ENCODE peak calls at places on chromosomes 11 and 22, in four cellular contexts. One of them, this sample, is unnamed. For H3K9me3, the result is how much of the 10 kb centered on the place peaks cover.

GRCh38 chr11:42098075-42098474 is 638.6 kb upstream of the LRRC4C start:
- DNase-seq in IMR-90: no peak
- DNase-seq in CD4-positive, alpha-beta memory T cell: no peak
- DNase-seq in CD4-positive, alpha-beta T cell: no peak
- DNase-seq in this sample: no peak

GRCh38 chr22:31646186-31647019 is 15.6 kb downstream of the PISD start:
- DNase-seq in IMR-90: peak
- DNase-seq in CD4-positive, alpha-beta memory T cell: no peak
- DNase-seq in CD4-positive, alpha-beta T cell: no peak
- DNase-seq in this sample: no peak

GRCh38 chr11:129951201-129951882 is 51.3 kb downstream of the PRDM10 start:
- DNase-seq in IMR-90: no peak
- DNase-seq in CD4-positive, alpha-beta memory T cell: no peak
- DNase-seq in CD4-positive, alpha-beta T cell: no peak
- DNase-seq in this sample: no peak

GRCh38 chr11:86179646-86180064 is 64.9 kb upstream of the EED start:
- DNase-seq in IMR-90: no peak
- DNase-seq in CD4-positive, alpha-beta memory T cell: no peak
- DNase-seq in CD4-positive, alpha-beta T cell: no peak
- DNase-seq in this sample: no peak

GRCh38 chr22:41595703-41596102 is 6.1 kb upstream of the PMM1 start:
- DNase-seq in IMR-90: no peak
- DNase-seq in CD4-positive, alpha-beta memory T cell: no peak
- DNase-seq in CD4-positive, alpha-beta T cell: no peak
- DNase-seq in this sample: no peak

GRCh38 chr11:96123301-96123700 is 199.4 kb upstream of the MTMR2 start:
- DNase-seq in IMR-90: no peak
- DNase-seq in CD4-positive, alpha-beta memory T cell: no peak
- DNase-seq in CD4-positive, alpha-beta T cell: no peak
- DNase-seq in this sample: no peak

GRCh38 chr22:45268167-45268957 is 16.4 kb upstream of the UPK3A start:
- DNase-seq in IMR-90: no peak
- DNase-seq in CD4-positive, alpha-beta memory T cell: peak
- DNase-seq in CD4-positive, alpha-beta T cell: no peak
- DNase-seq in this sample: peak

GRCh38 chr11:36056160-36056751 is 112.4 kb downstream of the LDLRAD3 start:
- DNase-seq in IMR-90: peak
- DNase-seq in CD4-positive, alpha-beta memory T cell: no peak
- DNase-seq in CD4-positive, alpha-beta T cell: no peak
- DNase-seq in this sample: no peak

GRCh38 chr11:44777537-44778199 is 50.9 kb downstream of the TSPAN18 start:
- DNase-seq in IMR-90: no peak
- DNase-seq in CD4-positive, alpha-beta memory T cell: no peak
- DNase-seq in CD4-positive, alpha-beta T cell: no peak
- DNase-seq in this sample: no peak

GRCh38 chr11:93494341-93494740 is 48.9 kb downstream of the SMCO4 start:
- DNase-seq in IMR-90: no peak
- DNase-seq in CD4-positive, alpha-beta memory T cell: no peak
- DNase-seq in CD4-positive, alpha-beta T cell: no peak
- DNase-seq in this sample: no peak

GRCh38 chr11:109521571-109522086 is 99.6 kb downstream of the C11orf87 start:
- DNase-seq in IMR-90: no peak
- DNase-seq in CD4-positive, alpha-beta memory T cell: no peak
- DNase-seq in CD4-positive, alpha-beta T cell: no peak
- DNase-seq in this sample: no peak

GRCh38 chr11:2704356-2704755 is 4.6 kb upstream of the KCNQ1OT1 start:
- DNase-seq in IMR-90: no peak
- DNase-seq in CD4-positive, alpha-beta memory T cell: no peak
- DNase-seq in CD4-positive, alpha-beta T cell: no peak
- DNase-seq in this sample: no peak

GRCh38 chr11:112977620-112978212 is 16.5 kb downstream of the NCAM1 start:
- DNase-seq in IMR-90: peak
- DNase-seq in CD4-positive, alpha-beta memory T cell: no peak
- DNase-seq in CD4-positive, alpha-beta T cell: no peak
- DNase-seq in this sample: no peak

GRCh38 chr11:134258577-134258976 is 5.2 kb downstream of the ACAD8 start:
- DNase-seq in IMR-90: no peak
- DNase-seq in CD4-positive, alpha-beta memory T cell: no peak
- DNase-seq in CD4-positive, alpha-beta T cell: no peak
- DNase-seq in this sample: no peak

GRCh38 chr11:19719960-19720359 is 7.3 kb downstream of the NAV2 start:
- DNase-seq in IMR-90: no peak
- DNase-seq in CD4-positive, alpha-beta memory T cell: no peak
- DNase-seq in CD4-positive, alpha-beta T cell: no peak
- DNase-seq in this sample: no peak

GRCh38 chr11:11732116-11732515 is 109.7 kb upstream of the USP47 start:
- DNase-seq in IMR-90: peak
- DNase-seq in CD4-positive, alpha-beta memory T cell: no peak
- DNase-seq in CD4-positive, alpha-beta T cell: no peak
- DNase-seq in this sample: no peak

GRCh38 chr22:37068859-37069258 is 17.3 kb downstream of the KCTD17 start:
- DNase-seq in IMR-90: no peak
- DNase-seq in CD4-positive, alpha-beta memory T cell: no peak
- DNase-seq in CD4-positive, alpha-beta T cell: no peak
- DNase-seq in this sample: no peak

GRCh38 chr11:79393362-79394043 is 47.3 kb downstream of the TENM4 start:
- DNase-seq in IMR-90: no peak
- DNase-seq in CD4-positive, alpha-beta memory T cell: no peak
- DNase-seq in CD4-positive, alpha-beta T cell: no peak
- DNase-seq in this sample: no peak

GRCh38 chr22:26986051-26986881 is 328.9 kb downstream of the MIAT start:
- DNase-seq in IMR-90: no peak
- DNase-seq in CD4-positive, alpha-beta memory T cell: no peak
- DNase-seq in CD4-positive, alpha-beta T cell: no peak
- DNase-seq in this sample: no peak

GRCh38 chr11:73478737-73479347 is 102.6 kb downstream of the RELT start:
- DNase-seq in IMR-90: peak
- DNase-seq in CD4-positive, alpha-beta memory T cell: no peak
- DNase-seq in CD4-positive, alpha-beta T cell: no peak
- DNase-seq in this sample: no peak

GRCh38 chr11:279966-280761 is 2.0 kb downstream of the NLRP6 start:
- DNase-seq in IMR-90: peak
- DNase-seq in CD4-positive, alpha-beta memory T cell: no peak
- DNase-seq in CD4-positive, alpha-beta T cell: peak
- DNase-seq in this sample: no peak

GRCh38 chr11:14073821-14074529 is 111.5 kb downstream of the SPON1 start:
- DNase-seq in IMR-90: no peak
- DNase-seq in CD4-positive, alpha-beta memory T cell: no peak
- DNase-seq in CD4-positive, alpha-beta T cell: no peak
- DNase-seq in this sample: no peak

GRCh38 chr11:32704261-32704660 is 90.2 kb downstream of the CCDC73 start:
- DNase-seq in IMR-90: no peak
- DNase-seq in CD4-positive, alpha-beta memory T cell: no peak
- DNase-seq in CD4-positive, alpha-beta T cell: no peak
- DNase-seq in this sample: no peak

GRCh38 chr11:78428273-78428651 is 10.6 kb upstream of the GAB2 start:
- DNase-seq in IMR-90: no peak
- DNase-seq in CD4-positive, alpha-beta memory T cell: no peak
- DNase-seq in CD4-positive, alpha-beta T cell: no peak
- DNase-seq in this sample: no peak

GRCh38 chr22:33597274-33597985 is 322.8 kb downstream of the LARGE1 start:
- DNase-seq in IMR-90: no peak
- DNase-seq in CD4-positive, alpha-beta memory T cell: no peak
- DNase-seq in CD4-positive, alpha-beta T cell: no peak
- DNase-seq in this sample: no peak

GRCh38 chr11:73783483-73784020 is 4.1 kb upstream of the MRPL48 start:
- DNase-seq in IMR-90: no peak
- DNase-seq in CD4-positive, alpha-beta memory T cell: no peak
- DNase-seq in CD4-positive, alpha-beta T cell: no peak
- DNase-seq in this sample: no peak

GRCh38 chr11:134170909-134171281 is 52.9 kb downstream of the NCAPD3 start:
- DNase-seq in IMR-90: peak
- DNase-seq in CD4-positive, alpha-beta memory T cell: no peak
- DNase-seq in CD4-positive, alpha-beta T cell: no peak
- DNase-seq in this sample: no peak

GRCh38 chr11:127412234-127412633 is 411.7 kb upstream of the KIRREL3 start:
- DNase-seq in IMR-90: no peak
- DNase-seq in CD4-positive, alpha-beta memory T cell: no peak
- DNase-seq in CD4-positive, alpha-beta T cell: no peak
- DNase-seq in this sample: no peak
- H3K9me3 ChIP-seq in IMR-90: under half
- H3K9me3 ChIP-seq in CD4-positive, alpha-beta memory T cell: under half
- H3K9me3 ChIP-seq in CD4-positive, alpha-beta T cell: under half
- H3K9me3 ChIP-seq in this sample: under half

GRCh38 chr22:49153921-49154320 is 673.8 kb downstream of the BRD1 start:
- DNase-seq in IMR-90: no peak
- DNase-seq in CD4-positive, alpha-beta memory T cell: no peak
- DNase-seq in CD4-positive, alpha-beta T cell: no peak
- DNase-seq in this sample: no peak
- H3K9me3 ChIP-seq in IMR-90: half or more
- H3K9me3 ChIP-seq in CD4-positive, alpha-beta memory T cell: under half
- H3K9me3 ChIP-seq in CD4-positive, alpha-beta T cell: under half
- H3K9me3 ChIP-seq in this sample: under half

GRCh38 chr11:76163289-76163880 is 42.9 kb downstream of the WNT11 start:
- DNase-seq in IMR-90: no peak
- DNase-seq in CD4-positive, alpha-beta memory T cell: no peak
- DNase-seq in CD4-positive, alpha-beta T cell: no peak
- DNase-seq in this sample: no peak
- H3K9me3 ChIP-seq in IMR-90: under half
- H3K9me3 ChIP-seq in CD4-positive, alpha-beta memory T cell: under half
- H3K9me3 ChIP-seq in CD4-positive, alpha-beta T cell: under half
- H3K9me3 ChIP-seq in this sample: under half

DNA sequence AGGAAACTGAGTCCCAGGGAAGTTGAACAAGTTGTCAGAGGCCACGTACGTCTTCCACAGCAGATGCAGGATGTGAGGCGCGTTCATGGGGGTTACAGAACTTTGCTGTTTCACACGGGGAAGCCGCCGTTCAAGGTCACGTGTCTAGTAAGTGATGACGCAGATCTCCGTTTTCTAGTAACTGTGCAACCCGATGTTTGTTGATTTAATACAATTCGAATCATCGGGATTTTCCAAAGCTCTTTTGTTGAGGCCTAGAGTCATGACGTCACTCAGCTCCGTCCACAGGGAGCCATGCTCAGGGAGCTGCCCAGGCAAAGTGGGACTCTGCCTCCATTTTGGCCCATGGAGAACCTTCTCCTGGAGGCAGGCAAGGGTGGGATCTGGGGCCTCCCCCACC is 1121.8 kb downstream of the TBC1D22A start:
- DNase-seq in IMR-90: no peak
- DNase-seq in CD4-positive, alpha-beta memory T cell: no peak
- DNase-seq in CD4-positive, alpha-beta T cell: no peak
- DNase-seq in this sample: no peak
- H3K9me3 ChIP-seq in IMR-90: half or more
- H3K9me3 ChIP-seq in CD4-positive, alpha-beta memory T cell: under half
- H3K9me3 ChIP-seq in CD4-positive, alpha-beta T cell: under half
- H3K9me3 ChIP-seq in this sample: under half

GRCh38 chr11:68480855-68481510 is 20.4 kb downstream of the PPP6R3 start:
- DNase-seq in IMR-90: no peak
- DNase-seq in CD4-positive, alpha-beta memory T cell: no peak
- DNase-seq in CD4-positive, alpha-beta T cell: no peak
- DNase-seq in this sample: no peak
- H3K9me3 ChIP-seq in IMR-90: under half
- H3K9me3 ChIP-seq in CD4-positive, alpha-beta memory T cell: under half
- H3K9me3 ChIP-seq in CD4-positive, alpha-beta T cell: under half
- H3K9me3 ChIP-seq in this sample: under half

GRCh38 chr22:46875089-46875488 is 112.6 kb downstream of the TBC1D22A start:
- DNase-seq in IMR-90: peak
- DNase-seq in CD4-positive, alpha-beta memory T cell: no peak
- DNase-seq in CD4-positive, alpha-beta T cell: no peak
- DNase-seq in this sample: no peak

GRCh38 chr22:46879083-46879482 is 116.6 kb downstream of the TBC1D22A start:
- DNase-seq in IMR-90: peak
- DNase-seq in CD4-positive, alpha-beta memory T cell: no peak
- DNase-seq in CD4-positive, alpha-beta T cell: no peak
- DNase-seq in this sample: no peak

GRCh38 chr22:46876357-46876934 is 114.0 kb downstream of the TBC1D22A start:
- DNase-seq in IMR-90: no peak
- DNase-seq in CD4-positive, alpha-beta memory T cell: no peak
- DNase-seq in CD4-positive, alpha-beta T cell: no peak
- DNase-seq in this sample: no peak

GRCh38 chr22:46881373-46882118 is 119.1 kb downstream of the TBC1D22A start:
- DNase-seq in IMR-90: peak
- DNase-seq in CD4-positive, alpha-beta memory T cell: no peak
- DNase-seq in CD4-positive, alpha-beta T cell: no peak
- DNase-seq in this sample: no peak

DNA sequence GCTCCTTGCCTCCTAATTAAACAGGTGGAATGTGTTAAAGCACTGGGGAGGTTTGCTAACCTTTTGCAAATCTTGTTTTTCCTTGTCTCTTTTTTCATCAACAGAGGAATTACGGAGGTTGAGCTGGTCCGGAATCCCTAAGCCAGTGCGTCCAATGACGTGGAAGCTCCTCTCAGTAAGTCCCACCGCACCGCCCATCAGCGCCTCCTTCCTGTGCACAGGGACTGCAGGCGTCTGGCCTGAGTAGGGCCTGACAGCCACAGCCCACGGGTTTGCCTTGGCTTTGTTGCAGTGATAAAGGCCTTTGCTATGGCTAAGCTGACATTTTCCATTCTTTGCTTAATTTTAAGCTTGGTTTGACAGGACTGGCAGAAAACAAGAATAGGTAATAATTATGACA is 116.1 kb downstream of the TBC1D22A start:
- DNase-seq in IMR-90: no peak
- DNase-seq in CD4-positive, alpha-beta memory T cell: no peak
- DNase-seq in CD4-positive, alpha-beta T cell: no peak
- DNase-seq in this sample: no peak
- H3K9me3 ChIP-seq in IMR-90: under half
- H3K9me3 ChIP-seq in CD4-positive, alpha-beta memory T cell: under half
- H3K9me3 ChIP-seq in CD4-positive, alpha-beta T cell: under half
- H3K9me3 ChIP-seq in this sample: under half

GRCh38 chr22:47572443-47572842 is 810.0 kb downstream of the TBC1D22A start:
- DNase-seq in IMR-90: no peak
- DNase-seq in CD4-positive, alpha-beta memory T cell: no peak
- DNase-seq in CD4-positive, alpha-beta T cell: no peak
- DNase-seq in this sample: no peak

GRCh38 chr22:47574551-47574950 is 812.1 kb downstream of the TBC1D22A start:
- DNase-seq in IMR-90: no peak
- DNase-seq in CD4-positive, alpha-beta memory T cell: no peak
- DNase-seq in CD4-positive, alpha-beta T cell: no peak
- DNase-seq in this sample: no peak

GRCh38 chr22:47570851-47571250 is 808.4 kb downstream of the TBC1D22A start:
- DNase-seq in IMR-90: no peak
- DNase-seq in CD4-positive, alpha-beta memory T cell: no peak
- DNase-seq in CD4-positive, alpha-beta T cell: no peak
- DNase-seq in this sample: no peak

GRCh38 chr22:47571616-47572015 is 809.2 kb downstream of the TBC1D22A start:
- DNase-seq in IMR-90: no peak
- DNase-seq in CD4-positive, alpha-beta memory T cell: no peak
- DNase-seq in CD4-positive, alpha-beta T cell: no peak
- DNase-seq in this sample: no peak

GRCh38 chr22:47575291-47575690 is 812.8 kb downstream of the TBC1D22A start:
- DNase-seq in IMR-90: no peak
- DNase-seq in CD4-positive, alpha-beta memory T cell: no peak
- DNase-seq in CD4-positive, alpha-beta T cell: no peak
- DNase-seq in this sample: no peak
- H3K9me3 ChIP-seq in IMR-90: under half
- H3K9me3 ChIP-seq in CD4-positive, alpha-beta memory T cell: under half
- H3K9me3 ChIP-seq in CD4-positive, alpha-beta T cell: under half
- H3K9me3 ChIP-seq in this sample: under half

GRCh38 chr11:21545701-21546100 is 647.2 kb upstream of the ANO5 start:
- DNase-seq in IMR-90: no peak
- DNase-seq in CD4-positive, alpha-beta memory T cell: no peak
- DNase-seq in CD4-positive, alpha-beta T cell: no peak
- DNase-seq in this sample: no peak
- H3K9me3 ChIP-seq in IMR-90: under half
- H3K9me3 ChIP-seq in CD4-positive, alpha-beta memory T cell: under half
- H3K9me3 ChIP-seq in CD4-positive, alpha-beta T cell: under half
- H3K9me3 ChIP-seq in this sample: under half